ENCODE peak calls at places on chromosome 10, in six cellular contexts. V, H, S, Q, J and C are unnamed samples.

GRCh38 chr10:70782401-70783055 is 2.6 kb downstream of the TBATA start:
- DNase-seq in H (no peak), V (no peak), Q (no peak), J (no peak), S (no peak), C (no peak)

GRCh38 chr10:110396284-110396651 is 91.5 kb upstream of the SMNDC1 start:
- DNase-seq in S (no peak), V (no peak), H (no peak), J (no peak), Q (no peak), C (no peak)

GRCh38 chr10:5550621-5551530 is 26.1 kb downstream of the CALML3 start:
- DNase-seq in H (no peak), S (peak), V (no peak), J (no peak), Q (peak), C (peak)

GRCh38 chr10:79434816-79435215 is 10.6 kb downstream of the ZCCHC24 start:
- DNase-seq in H (no peak), V (no peak), S (peak), J (peak), Q (peak), C (peak)

GRCh38 chr10:2081501-2081900 is 344.2 kb upstream of the ADARB2 start:
- DNase-seq in Q (no peak), V (no peak), S (no peak), J (no peak), H (no peak), C (no peak)

GRCh38 chr10:66941491-66941890 is 15.7 kb downstream of the LRRTM3 start:
- DNase-seq in V (no peak), S (no peak), Q (no peak), J (no peak), H (no peak), C (no peak)

GRCh38 chr10:60390224-60390626 is 550 bp upstream of the ANK3 start:
- DNase-seq in S (no peak), H (no peak), Q (peak), V (no peak), J (peak), C (peak)

GRCh38 chr10:79275431-79275851 is 71.8 kb upstream of the PPIF start:
- DNase-seq in Q (no peak), V (peak), S (peak), J (no peak), H (no peak), C (no peak)

GRCh38 chr10:100374137-100374655 is 27.2 kb downstream of the SCD start:
- DNase-seq in H (no peak), Q (no peak), S (peak), J (no peak), V (no peak), C (no peak)

GRCh38 chr10:128064615-128065580 is 61.3 kb downstream of the MKI67 start:
- DNase-seq in Q (peak), V (peak), H (no peak), J (no peak), S (peak), C (peak)

GRCh38 chr10:86255405-86256251 is 111.0 kb downstream of the GRID1 start:
- DNase-seq in S (no peak), J (no peak), H (no peak), Q (no peak), V (no peak), C (no peak)

GRCh38 chr10:107701947-107702346 is 537.4 kb upstream of the SORCS1 start:
- DNase-seq in S (no peak), J (no peak), Q (no peak), H (no peak), V (no peak), C (no peak)

GRCh38 chr10:93601774-93602162 is 733 bp upstream of the RBP4 start:
- DNase-seq in V (no peak), Q (no peak), S (no peak), H (no peak), J (no peak), C (no peak)

GRCh38 chr10:43390791-43391190 is 18.2 kb downstream of the HNRNPF start:
- DNase-seq in S (peak), V (no peak), J (peak), Q (peak), H (no peak), C (peak)

GRCh38 chr10:128470302-128470962 is 344.2 kb upstream of the MKI67 start:
- DNase-seq in Q (no peak), V (no peak), H (no peak), S (no peak), J (no peak), C (no peak)

GRCh38 chr10:72316748-72317435 is 37.8 kb downstream of the DNAJB12 start:
- DNase-seq in H (no peak), J (peak), V (peak), S (no peak), Q (no peak), C (no peak)

GRCh38 chr10:5583525-5584175 is 58.9 kb downstream of the CALML3 start:
- DNase-seq in Q (no peak), H (no peak), S (peak), J (no peak), V (peak), C (peak)

GRCh38 chr10:129951251-129951808 is 12.7 kb downstream of the EBF3 start:
- DNase-seq in Q (no peak), V (no peak), J (no peak), H (no peak), S (no peak), C (no peak)

GRCh38 chr10:24850726-24851300 is 101.6 kb downstream of the PRTFDC1 start:
- DNase-seq in Q (no peak), H (no peak), J (no peak), S (peak), V (no peak), C (no peak)

GRCh38 chr10:25815999-25816768 is 117.8 kb upstream of the MYO3A start:
- DNase-seq in Q (no peak), J (no peak), V (no peak), S (peak), H (no peak), C (no peak)

GRCh38 chr10:103872137-103872933 is 17.0 kb upstream of the SH3PXD2A start:
- DNase-seq in V (no peak), H (no peak), S (no peak), Q (no peak), J (no peak), C (peak)

GRCh38 chr10:78639629-78640028 is 429.1 kb upstream of the ZMIZ1 start:
- DNase-seq in H (no peak), V (no peak), J (no peak), S (no peak), Q (no peak), C (no peak)

GRCh38 chr10:121352456-121352855 is 245.8 kb downstream of the FGFR2 start:
- DNase-seq in H (no peak), Q (no peak), J (no peak), V (no peak), S (no peak), C (no peak)

GRCh38 chr10:100647928-100648327 is 97.5 kb upstream of the PAX2 start:
- DNase-seq in Q (no peak), J (no peak), V (no peak), S (no peak), H (no peak), C (no peak)

GRCh38 chr10:17022898-17023297 is 106.7 kb downstream of the CUBN start:
- DNase-seq in H (no peak), S (no peak), J (no peak), V (no peak), Q (no peak), C (peak)
- TF ChIP-seq CTCF in H (no peak), S (no peak), J (no peak), V (no peak), Q (no peak), C (no peak)

GRCh38 chr10:48976208-48976607 is 36.6 kb upstream of the LRRC18 start:
- DNase-seq in H (no peak), J (no peak), V (no peak), Q (peak), S (peak), C (peak)
- TF ChIP-seq CTCF in H (peak), J (no peak), V (peak), Q (no peak), S (no peak), C (no peak)

GRCh38 chr10:14617850-14618249 is 156.8 kb downstream of the FAM107B start:
- DNase-seq in S (no peak), J (no peak), V (no peak), Q (peak), H (no peak), C (peak)
- TF ChIP-seq CTCF in S (peak), J (peak), V (no peak), Q (peak), H (peak), C (no peak)

GRCh38 chr10:20768849-20769248 is 128.3 kb downstream of the NEBL start:
- DNase-seq in V (no peak), J (no peak), H (no peak), Q (peak), S (peak), C (peak)
- TF ChIP-seq CTCF in V (peak), J (no peak), H (no peak), Q (peak), S (no peak), C (peak)

DNA sequence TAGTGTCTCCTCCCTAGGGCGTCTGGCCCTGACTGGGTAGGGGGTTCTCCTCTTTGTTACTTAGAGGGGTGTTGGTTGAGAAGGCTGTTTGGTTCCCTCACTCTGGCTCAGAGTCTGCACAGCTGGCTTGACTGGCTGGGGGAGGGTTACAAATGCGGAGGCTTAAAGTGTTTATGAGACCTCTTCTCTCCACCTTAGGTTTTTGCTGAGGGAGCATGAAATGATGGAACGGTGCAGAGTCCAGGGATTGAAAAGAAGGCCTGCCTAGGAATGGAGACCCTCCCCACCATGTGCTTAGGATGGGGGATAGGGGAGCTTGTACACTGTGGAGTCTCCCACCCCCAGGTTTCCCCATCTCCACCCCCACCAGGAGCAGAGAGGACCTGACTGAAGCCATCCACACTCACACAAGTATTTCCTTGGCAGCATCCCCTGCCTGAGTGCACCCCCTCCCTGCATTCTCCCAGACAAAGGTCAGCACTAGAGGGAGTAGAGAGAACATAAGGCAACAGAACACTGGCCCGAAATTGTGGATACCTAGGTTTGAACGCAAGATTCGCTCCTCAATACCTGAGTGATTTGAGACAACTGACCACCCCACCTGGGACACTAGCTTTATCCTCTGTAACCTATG is 1.7 kb upstream of the LDB1 start:
- DNase-seq in J (no peak), Q (peak), V (no peak), S (peak), H (no peak), C (no peak)
- TF ChIP-seq CTCF in J (no peak), Q (peak), V (peak), S (peak), H (peak), C (no peak)